ENCODE peak calls at places on chromosomes 6 and 20, in eight cellular contexts. L, I, G, F, P, D, T and W are unnamed samples.

GRCh38 chr6:52420668-52421358 is 671 bp downstream of the EFHC1 start:
- DNase-seq in G (peak), F (no peak), P (no peak), T (peak), I (peak), D (peak), L (no peak), W (peak)

GRCh38 chr6:14210663-14211595 is 93.4 kb downstream of the CD83 start:
- DNase-seq in I (peak), P (peak), F (peak), D (peak), T (peak), G (peak), L (peak), W (peak)

GRCh38 chr20:4509825-4510522 is 211.7 kb upstream of the PRND start:
- DNase-seq in P (no peak), G (peak), T (no peak), D (peak), F (no peak), I (peak), L (no peak), W (no peak)

GRCh38 chr20:47412073-47412472 is 55.6 kb upstream of the ZMYND8 start:
- DNase-seq in F (no peak), G (no peak), T (no peak), D (no peak), I (no peak), P (no peak), L (no peak), W (no peak)

GRCh38 chr6:136550330-136551071 is at the start of gene MAP7:
- DNase-seq in T (peak), L (peak), I (no peak), F (peak), D (peak), G (peak), P (no peak), W (peak)

GRCh38 chr20:24608926-24609667 is 139.7 kb downstream of the SYNDIG1 start:
- DNase-seq in L (no peak), T (no peak), I (peak), D (peak), P (no peak), G (no peak), F (no peak), W (no peak)

GRCh38 chr6:170048615-170049256 is 242.1 kb downstream of the DLL1 start:
- DNase-seq in T (no peak), I (no peak), F (no peak), G (no peak), D (peak), L (peak), P (no peak), W (no peak)

GRCh38 chr20:34195355-34195754 is 45.9 kb upstream of the ASIP start:
- DNase-seq in P (no peak), D (no peak), G (no peak), I (no peak), F (no peak), T (no peak), L (no peak), W (no peak)

GRCh38 chr6:158564243-158565121 is 4.6 kb downstream of the TMEM181 start:
- DNase-seq in P (no peak), I (no peak), F (peak), D (no peak), G (no peak), L (no peak), T (no peak), W (no peak)

GRCh38 chr20:1816384-1817381 is 78.5 kb upstream of the SIRPA start:
- DNase-seq in F (no peak), D (peak), G (peak), T (no peak), I (peak), L (no peak), P (no peak), W (no peak)

GRCh38 chr20:58699246-58700107 is 6.9 kb downstream of the NPEPL1 start:
- DNase-seq in G (no peak), T (no peak), D (no peak), F (no peak), I (no peak), P (no peak), L (no peak), W (no peak)

GRCh38 chr6:122620428-122620827 is 10.2 kb downstream of the PKIB start:
- DNase-seq in T (no peak), D (no peak), I (no peak), L (no peak), F (no peak), P (no peak), G (no peak), W (peak)

GRCh38 chr6:169861431-169862045 is 110.1 kb downstream of the ERMARD start:
- DNase-seq in P (no peak), L (no peak), F (no peak), I (no peak), T (no peak), D (no peak), G (no peak), W (no peak)

GRCh38 chr6:145756170-145756662 is 20.9 kb upstream of the EPM2A start:
- DNase-seq in T (no peak), G (no peak), I (peak), D (peak), P (peak), L (no peak), F (no peak), W (no peak)

GRCh38 chr20:54221383-54221782 is 13.5 kb downstream of the PFDN4 start:
- DNase-seq in F (no peak), L (no peak), P (no peak), D (no peak), I (no peak), T (no peak), G (no peak), W (no peak)

GRCh38 chr6:113818528-113818927 is 38.6 kb upstream of the MARCKS start:
- DNase-seq in G (no peak), I (no peak), D (peak), T (no peak), P (no peak), F (no peak), L (no peak), W (no peak)

GRCh38 chr20:57594092-57594911 is 25.9 kb downstream of the ZBP1 start:
- DNase-seq in G (peak), L (peak), T (peak), F (peak), I (peak), D (peak), P (no peak), W (no peak)

GRCh38 chr20:46630336-46630735 is 20.9 kb downstream of the SLC13A3 start:
- DNase-seq in L (no peak), T (no peak), I (no peak), P (no peak), D (no peak), G (no peak), F (no peak), W (no peak)

GRCh38 chr20:51930775-51931174 is 128.5 kb upstream of the SALL4 start:
- DNase-seq in F (no peak), T (no peak), L (no peak), P (peak), G (peak), D (peak), I (peak), W (no peak)

GRCh38 chr6:168216741-168217140 is 102.8 kb downstream of the DACT2 start:
- DNase-seq in D (no peak), F (no peak), G (no peak), P (no peak), T (no peak), L (no peak), I (no peak), W (no peak)

GRCh38 chr6:166330612-166331011 is 11.7 kb downstream of the SFT2D1 start:
- DNase-seq in I (peak), D (peak), G (peak), L (no peak), P (peak), T (peak), F (no peak), W (no peak)

GRCh38 chr20:7505835-7506221 is 434.4 kb downstream of the HAO1 start:
- DNase-seq in G (no peak), F (no peak), L (no peak), P (no peak), T (no peak), I (no peak), D (no peak), W (peak)

GRCh38 chr20:41179961-41180360 is 42.6 kb downstream of the PLCG1 start:
- DNase-seq in G (no peak), L (no peak), I (no peak), F (no peak), T (no peak), D (no peak), P (no peak), W (no peak)

GRCh38 chr6:27545271-27546046 is 72.6 kb upstream of the ZNF184 start:
- DNase-seq in F (no peak), I (peak), G (no peak), L (no peak), D (peak), P (peak), T (peak), W (no peak)

GRCh38 chr6:35562060-35562459 is 49.4 kb upstream of the TULP1 start:
- DNase-seq in D (peak), G (no peak), T (no peak), L (no peak), I (no peak), P (no peak), F (no peak), W (no peak)

GRCh38 chr6:90222724-90223198 is 73.9 kb downstream of the BACH2 start:
- DNase-seq in T (no peak), D (peak), L (no peak), G (no peak), F (no peak), I (no peak), P (no peak), W (no peak)

GRCh38 chr6:41730531-41731436 is 4.6 kb downstream of the TFEB start:
- DNase-seq in T (no peak), G (no peak), P (no peak), I (no peak), F (no peak), D (no peak), L (no peak), W (no peak)

GRCh38 chr20:32488066-32488838 is 96.9 kb downstream of the NOL4L start:
- DNase-seq in P (no peak), T (no peak), I (no peak), G (no peak), L (no peak), D (no peak), F (no peak), W (no peak)

GRCh38 chr6:31143148-31143547 is 4.3 kb upstream of the PSORS1C2 start:
- DNase-seq in L (no peak), G (peak), P (peak), D (peak), F (no peak), T (peak), I (peak), W (no peak)

GRCh38 chr6:109039795-109040194 is 54.9 kb downstream of the SESN1 start:
- DNase-seq in I (no peak), F (no peak), G (no peak), D (no peak), T (no peak), L (no peak), P (no peak), W (no peak)

GRCh38 chr6:116070990-116071389 is 10.3 kb upstream of the FRK start:
- DNase-seq in P (no peak), L (no peak), G (no peak), I (peak), F (no peak), D (peak), T (no peak), W (no peak)

GRCh38 chr6:96391776-96392175 is 129.8 kb upstream of the UFL1 start:
- DNase-seq in I (peak), G (peak), T (peak), L (no peak), P (no peak), D (no peak), F (no peak), W (peak)

GRCh38 chr6:136958168-136958567 is 36.1 kb downstream of the SLC35D3 start:
- DNase-seq in G (no peak), D (no peak), L (no peak), P (no peak), T (no peak), F (no peak), I (no peak), W (no peak)

GRCh38 chr20:56433880-56434255 is 21.8 kb downstream of the CASS4 start:
- DNase-seq in T (no peak), P (peak), F (peak), I (peak), D (peak), L (no peak), G (no peak), W (no peak)

GRCh38 chr6:108260809-108261569 is at the start of gene SNX3:
- DNase-seq in G (peak), F (peak), D (peak), I (peak), P (peak), L (peak), T (peak), W (peak)

GRCh38 chr20:23052904-23053303 is 3.4 kb upstream of the THBD start:
- DNase-seq in T (no peak), F (no peak), I (no peak), P (no peak), D (no peak), L (no peak), G (no peak), W (no peak)

GRCh38 chr6:154462425-154462824 is 48.1 kb downstream of the CNKSR3 start:
- DNase-seq in P (no peak), F (no peak), D (no peak), T (no peak), I (no peak), G (no peak), L (no peak), W (no peak)

GRCh38 chr20:2751868-2752630 is 48.4 kb downstream of the CPXM1 start:
- DNase-seq in G (peak), I (no peak), T (peak), F (peak), P (no peak), L (no peak), D (no peak), W (no peak)

GRCh38 chr6:49506569-49507111 is 6.9 kb downstream of the GLYATL3 start:
- DNase-seq in I (no peak), F (no peak), G (no peak), L (no peak), T (no peak), P (no peak), D (no peak), W (no peak)